ENCODE peak calls at places on chromosomes 11 and 22, in ten cellular contexts. One of them, this sample, is unnamed.
A peak's percentile ranks its signal among the peaks of the same experiment; 100 is the strongest.

GRCh38 chr11:74577624-74578396 is 14.6 kb upstream of the POLD3 start:
- DNase-seq in uterus: no peak
- DNase-seq in AG04450: no peak
- DNase-seq in neural progenitor cell: no peak
- DNase-seq in mucosa of descending colon: no peak
- DNase-seq in PC-3: no peak
- DNase-seq in hepatocyte: no peak
- DNase-seq in A549: no peak
- DNase-seq in breast epithelium: no peak
- DNase-seq in HCT116: no peak
- DNase-seq in this sample: no peak

GRCh38 chr11:16195659-16196058 is 160.7 kb downstream of the SOX6 start:
- DNase-seq in uterus: no peak
- DNase-seq in AG04450: peak; percentile 32
- DNase-seq in neural progenitor cell: no peak
- DNase-seq in mucosa of descending colon: no peak
- DNase-seq in PC-3: peak; percentile 1
- DNase-seq in hepatocyte: no peak
- DNase-seq in A549: no peak
- DNase-seq in breast epithelium: no peak
- DNase-seq in HCT116: no peak
- DNase-seq in this sample: no peak

GRCh38 chr11:111231836-111232235 is 13.7 kb upstream of the POU2AF2 start:
- DNase-seq in uterus: no peak
- DNase-seq in AG04450: no peak
- DNase-seq in neural progenitor cell: no peak
- DNase-seq in mucosa of descending colon: no peak
- DNase-seq in PC-3: no peak
- DNase-seq in hepatocyte: no peak
- DNase-seq in A549: no peak
- DNase-seq in breast epithelium: no peak
- DNase-seq in HCT116: no peak
- DNase-seq in this sample: no peak

GRCh38 chr22:32446321-32446720 is 17.9 kb downstream of the BPIFC start:
- DNase-seq in uterus: no peak
- DNase-seq in AG04450: no peak
- DNase-seq in neural progenitor cell: no peak
- DNase-seq in mucosa of descending colon: no peak
- DNase-seq in PC-3: peak; percentile 46
- DNase-seq in hepatocyte: no peak
- DNase-seq in A549: no peak
- DNase-seq in breast epithelium: no peak
- DNase-seq in HCT116: no peak
- DNase-seq in this sample: no peak

GRCh38 chr22:21865041-21865440 is 2.4 kb downstream of the MAPK1 start:
- DNase-seq in uterus: peak; percentile 49
- DNase-seq in AG04450: peak; percentile 65
- DNase-seq in neural progenitor cell: no peak
- DNase-seq in mucosa of descending colon: no peak
- DNase-seq in PC-3: peak; percentile 70
- DNase-seq in hepatocyte: peak; percentile 56
- DNase-seq in A549: no peak
- DNase-seq in breast epithelium: no peak
- DNase-seq in HCT116: no peak
- DNase-seq in this sample: no peak

GRCh38 chr11:48063424-48063978 is 83.1 kb downstream of the PTPRJ start:
- DNase-seq in uterus: peak; percentile 43
- DNase-seq in AG04450: peak; percentile 97
- DNase-seq in neural progenitor cell: no peak
- DNase-seq in mucosa of descending colon: no peak
- DNase-seq in PC-3: peak; percentile 88
- DNase-seq in hepatocyte: peak; percentile 59
- DNase-seq in A549: peak; percentile 57
- DNase-seq in breast epithelium: no peak
- DNase-seq in HCT116: peak; percentile 13
- DNase-seq in this sample: no peak

GRCh38 chr11:126265801-126266200 is 2.9 kb downstream of the SRPRA start:
- DNase-seq in uterus: no peak
- DNase-seq in AG04450: no peak
- DNase-seq in neural progenitor cell: no peak
- DNase-seq in mucosa of descending colon: no peak
- DNase-seq in PC-3: peak; percentile 14
- DNase-seq in hepatocyte: no peak
- DNase-seq in A549: peak; percentile 8
- DNase-seq in breast epithelium: no peak
- DNase-seq in HCT116: no peak
- DNase-seq in this sample: no peak

GRCh38 chr11:133227674-133228111 is 304.6 kb downstream of the OPCML start:
- DNase-seq in uterus: no peak
- DNase-seq in AG04450: no peak
- DNase-seq in neural progenitor cell: peak; percentile 31
- DNase-seq in mucosa of descending colon: no peak
- DNase-seq in PC-3: no peak
- DNase-seq in hepatocyte: no peak
- DNase-seq in A549: no peak
- DNase-seq in breast epithelium: no peak
- DNase-seq in HCT116: no peak
- DNase-seq in this sample: no peak

GRCh38 chr22:36671398-36671797 is 32.2 kb downstream of the CACNG2 start:
- DNase-seq in uterus: no peak
- DNase-seq in AG04450: no peak
- DNase-seq in neural progenitor cell: no peak
- DNase-seq in mucosa of descending colon: no peak
- DNase-seq in PC-3: no peak
- DNase-seq in hepatocyte: no peak
- DNase-seq in A549: no peak
- DNase-seq in breast epithelium: no peak
- DNase-seq in HCT116: no peak
- DNase-seq in this sample: no peak

GRCh38 chr11:120241277-120241676 is 1.3 kb downstream of the POU2F3 start:
- DNase-seq in uterus: no peak
- DNase-seq in AG04450: no peak
- DNase-seq in neural progenitor cell: no peak
- DNase-seq in mucosa of descending colon: no peak
- DNase-seq in PC-3: no peak
- DNase-seq in hepatocyte: no peak
- DNase-seq in A549: no peak
- DNase-seq in breast epithelium: peak; percentile 86
- DNase-seq in HCT116: no peak
- DNase-seq in this sample: no peak

GRCh38 chr11:123122341-123122740 is 60.4 kb upstream of the HSPA8 start:
- DNase-seq in uterus: peak; percentile 69
- DNase-seq in AG04450: no peak
- DNase-seq in neural progenitor cell: no peak
- DNase-seq in mucosa of descending colon: no peak
- DNase-seq in PC-3: no peak
- DNase-seq in hepatocyte: peak; percentile 66
- DNase-seq in A549: no peak
- DNase-seq in breast epithelium: peak; percentile 67
- DNase-seq in HCT116: no peak
- DNase-seq in this sample: no peak

GRCh38 chr11:123125169-123125568 is 63.2 kb upstream of the HSPA8 start:
- DNase-seq in uterus: no peak
- DNase-seq in AG04450: no peak
- DNase-seq in neural progenitor cell: no peak
- DNase-seq in mucosa of descending colon: no peak
- DNase-seq in PC-3: no peak
- DNase-seq in hepatocyte: no peak
- DNase-seq in A549: no peak
- DNase-seq in breast epithelium: no peak
- DNase-seq in HCT116: no peak
- DNase-seq in this sample: no peak

GRCh38 chr11:123122852-123123251 is 60.9 kb upstream of the HSPA8 start:
- DNase-seq in uterus: no peak
- DNase-seq in AG04450: no peak
- DNase-seq in neural progenitor cell: no peak
- DNase-seq in mucosa of descending colon: no peak
- DNase-seq in PC-3: no peak
- DNase-seq in hepatocyte: no peak
- DNase-seq in A549: no peak
- DNase-seq in breast epithelium: no peak
- DNase-seq in HCT116: no peak
- DNase-seq in this sample: no peak
- H3K4me3 ChIP-seq in uterus: no peak overlapping the region
- H3K4me3 ChIP-seq in AG04450: no peak overlapping the region
- H3K4me3 ChIP-seq in neural progenitor cell: no peak overlapping the region
- H3K4me3 ChIP-seq in mucosa of descending colon: no peak overlapping the region
- H3K4me3 ChIP-seq in PC-3: no peak overlapping the region
- H3K4me3 ChIP-seq in hepatocyte: no peak overlapping the region
- H3K4me3 ChIP-seq in A549: no peak overlapping the region
- H3K4me3 ChIP-seq in breast epithelium: peak overlapping the region; percentile 3
- H3K4me3 ChIP-seq in HCT116: no peak overlapping the region
- H3K4me3 ChIP-seq in this sample: no peak overlapping the region

DNA sequence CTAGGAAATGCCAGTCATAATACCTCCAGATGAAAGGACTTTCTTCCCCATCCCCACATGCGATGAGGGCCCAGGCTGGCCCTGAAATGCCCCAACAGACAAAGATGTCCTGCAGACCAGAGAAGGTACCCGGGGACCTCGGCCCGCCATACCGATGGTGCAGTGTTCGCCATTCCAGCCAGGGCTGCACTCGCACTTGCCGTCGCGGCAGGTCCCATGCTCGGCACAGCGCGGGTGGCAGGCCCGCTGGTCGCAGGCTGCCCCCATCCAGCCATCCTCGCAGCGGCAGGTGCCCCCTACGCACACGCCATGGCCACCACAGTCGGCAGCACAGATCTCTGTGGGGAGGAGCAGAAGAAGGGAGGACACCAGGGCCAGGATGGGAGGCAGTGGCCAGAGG is 212.1 kb upstream of the NARS2 start:
- DNase-seq in uterus: no peak
- DNase-seq in AG04450: no peak
- DNase-seq in neural progenitor cell: no peak
- DNase-seq in mucosa of descending colon: no peak
- DNase-seq in PC-3: no peak
- DNase-seq in hepatocyte: no peak
- DNase-seq in A549: no peak
- DNase-seq in breast epithelium: no peak
- DNase-seq in HCT116: no peak
- DNase-seq in this sample: no peak
- H3K4me3 ChIP-seq in uterus: no peak overlapping the region
- H3K4me3 ChIP-seq in AG04450: no peak overlapping the region
- H3K4me3 ChIP-seq in neural progenitor cell: no peak overlapping the region
- H3K4me3 ChIP-seq in mucosa of descending colon: no peak overlapping the region
- H3K4me3 ChIP-seq in PC-3: no peak overlapping the region
- H3K4me3 ChIP-seq in hepatocyte: no peak overlapping the region
- H3K4me3 ChIP-seq in A549: no peak overlapping the region
- H3K4me3 ChIP-seq in breast epithelium: no peak overlapping the region
- H3K4me3 ChIP-seq in HCT116: no peak overlapping the region
- H3K4me3 ChIP-seq in this sample: no peak overlapping the region

GRCh38 chr22:23565942-23566715 is 14.0 kb downstream of the IGLL1 start:
- DNase-seq in uterus: no peak
- DNase-seq in AG04450: no peak
- DNase-seq in neural progenitor cell: peak; percentile 67
- DNase-seq in mucosa of descending colon: no peak
- DNase-seq in PC-3: no peak
- DNase-seq in hepatocyte: peak; percentile 69
- DNase-seq in A549: no peak
- DNase-seq in breast epithelium: no peak
- DNase-seq in HCT116: no peak
- DNase-seq in this sample: no peak

GRCh38 chr22:23564276-23564675 is 15.8 kb downstream of the IGLL1 start:
- DNase-seq in uterus: no peak
- DNase-seq in AG04450: no peak
- DNase-seq in neural progenitor cell: no peak
- DNase-seq in mucosa of descending colon: no peak
- DNase-seq in PC-3: no peak
- DNase-seq in hepatocyte: no peak
- DNase-seq in A549: no peak
- DNase-seq in breast epithelium: no peak
- DNase-seq in HCT116: no peak
- DNase-seq in this sample: no peak

GRCh38 chr22:23566716-23567475 is 13.2 kb downstream of the IGLL1 start:
- DNase-seq in uterus: no peak
- DNase-seq in AG04450: no peak
- DNase-seq in neural progenitor cell: no peak
- DNase-seq in mucosa of descending colon: no peak
- DNase-seq in PC-3: no peak
- DNase-seq in hepatocyte: no peak
- DNase-seq in A549: no peak
- DNase-seq in breast epithelium: no peak
- DNase-seq in HCT116: no peak
- DNase-seq in this sample: no peak

GRCh38 chr22:23563111-23563510 is 17.0 kb downstream of the IGLL1 start:
- DNase-seq in uterus: no peak
- DNase-seq in AG04450: no peak
- DNase-seq in neural progenitor cell: no peak
- DNase-seq in mucosa of descending colon: no peak
- DNase-seq in PC-3: no peak
- DNase-seq in hepatocyte: no peak
- DNase-seq in A549: no peak
- DNase-seq in breast epithelium: no peak
- DNase-seq in HCT116: no peak
- DNase-seq in this sample: no peak

GRCh38 chr22:23565288-23565941 is 14.7 kb downstream of the IGLL1 start:
- DNase-seq in uterus: no peak
- DNase-seq in AG04450: no peak
- DNase-seq in neural progenitor cell: peak; percentile 57
- DNase-seq in mucosa of descending colon: peak; percentile 36
- DNase-seq in PC-3: no peak
- DNase-seq in hepatocyte: peak; percentile 26
- DNase-seq in A549: no peak
- DNase-seq in breast epithelium: no peak
- DNase-seq in HCT116: peak; percentile 4
- DNase-seq in this sample: no peak
- H3K4me3 ChIP-seq in uterus: no peak overlapping the region
- H3K4me3 ChIP-seq in AG04450: no peak overlapping the region
- H3K4me3 ChIP-seq in neural progenitor cell: peak overlapping the region; percentile 54
- H3K4me3 ChIP-seq in mucosa of descending colon: no peak overlapping the region
- H3K4me3 ChIP-seq in PC-3: no peak overlapping the region
- H3K4me3 ChIP-seq in hepatocyte: peak overlapping the region; percentile 62
- H3K4me3 ChIP-seq in A549: peak overlapping the region; percentile 37
- H3K4me3 ChIP-seq in breast epithelium: peak overlapping the region; percentile 76
- H3K4me3 ChIP-seq in HCT116: no peak overlapping the region
- H3K4me3 ChIP-seq in this sample: peak overlapping the region; percentile 74

DNA sequence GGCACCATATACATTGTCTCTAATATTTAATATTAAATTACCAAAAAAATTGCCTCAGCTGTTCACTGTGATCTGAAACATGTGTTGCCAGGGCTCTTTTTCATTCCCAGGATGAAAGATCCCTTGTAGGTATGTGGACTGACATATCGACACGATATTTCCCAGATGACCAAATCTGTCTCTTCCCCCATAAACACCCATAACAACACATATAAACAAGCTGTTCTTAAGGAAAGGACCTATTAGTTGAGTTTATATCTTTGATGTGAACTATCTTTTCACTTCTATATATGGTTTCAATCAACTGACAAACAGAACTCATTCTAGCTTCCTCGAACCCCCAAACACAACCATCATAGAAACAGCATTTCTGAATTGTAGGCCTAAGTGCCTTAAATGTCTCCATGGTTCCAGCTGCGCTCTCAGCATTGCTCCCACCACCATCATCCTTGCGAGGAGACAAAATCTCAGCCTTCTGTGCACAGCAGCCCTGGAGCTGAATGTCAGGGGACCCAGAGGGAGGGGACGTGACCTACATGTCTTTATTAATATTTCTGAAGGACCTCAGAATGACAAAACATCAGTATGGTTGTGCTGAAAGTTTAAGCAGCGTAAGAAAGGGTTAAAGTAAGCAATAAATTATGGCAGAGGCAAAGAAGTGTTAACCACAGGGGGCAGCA is 67.0 kb downstream of the ETS1 start:
- DNase-seq in uterus: no peak
- DNase-seq in AG04450: no peak
- DNase-seq in neural progenitor cell: no peak
- DNase-seq in mucosa of descending colon: no peak
- DNase-seq in PC-3: no peak
- DNase-seq in hepatocyte: no peak
- DNase-seq in A549: no peak
- DNase-seq in breast epithelium: no peak
- DNase-seq in HCT116: no peak
- DNase-seq in this sample: no peak
- H3K4me3 ChIP-seq in uterus: peak overlapping the region; percentile 69
- H3K4me3 ChIP-seq in AG04450: peak overlapping the region; percentile 86
- H3K4me3 ChIP-seq in neural progenitor cell: no peak overlapping the region
- H3K4me3 ChIP-seq in mucosa of descending colon: no peak overlapping the region
- H3K4me3 ChIP-seq in PC-3: peak overlapping the region; percentile 77
- H3K4me3 ChIP-seq in hepatocyte: peak overlapping the region; percentile 82
- H3K4me3 ChIP-seq in A549: peak overlapping the region; percentile 60
- H3K4me3 ChIP-seq in breast epithelium: peak overlapping the region; percentile 86
- H3K4me3 ChIP-seq in HCT116: no peak overlapping the region
- H3K4me3 ChIP-seq in this sample: peak overlapping the region; percentile 82